ENCODE peak calls at places on chromosomes 16 and 17, in seven cellular contexts. One of them, this sample, is unnamed.

GRCh38 chr16:31200821-31201510 is 1.6 kb downstream of the PYCARD start:
- DNase-seq in A549: peak
- DNase-seq in BJ: no peak
- DNase-seq in amygdala: no peak
- DNase-seq in heart right ventricle: no peak
- DNase-seq in stimulated activated CD4-positive, alpha-beta T cell treated with anti-CD3 and anti-CD28 coated beads, Interleukin-15, amount 100 ng/mL, for 24 hours: peak
- DNase-seq in astrocyte: no peak
- DNase-seq in this sample: no peak

GRCh38 chr17:58591455-58591854 is 77.0 kb upstream of the MTMR4 start:
- DNase-seq in amygdala: no peak
- DNase-seq in A549: no peak
- DNase-seq in astrocyte: no peak
- DNase-seq in heart right ventricle: no peak
- DNase-seq in BJ: no peak
- DNase-seq in stimulated activated CD4-positive, alpha-beta T cell treated with anti-CD3 and anti-CD28 coated beads, Interleukin-15, amount 100 ng/mL, for 24 hours: no peak
- DNase-seq in this sample: no peak

GRCh38 chr16:68374961-68375660 is 64.3 kb downstream of the PRMT7 start:
- DNase-seq in stimulated activated CD4-positive, alpha-beta T cell treated with anti-CD3 and anti-CD28 coated beads, Interleukin-15, amount 100 ng/mL, for 24 hours: no peak
- DNase-seq in amygdala: no peak
- DNase-seq in astrocyte: no peak
- DNase-seq in A549: peak
- DNase-seq in heart right ventricle: no peak
- DNase-seq in BJ: no peak
- DNase-seq in this sample: no peak

GRCh38 chr16:19766988-19767387 is 48.9 kb downstream of the IQCK start:
- DNase-seq in stimulated activated CD4-positive, alpha-beta T cell treated with anti-CD3 and anti-CD28 coated beads, Interleukin-15, amount 100 ng/mL, for 24 hours: no peak
- DNase-seq in BJ: no peak
- DNase-seq in A549: no peak
- DNase-seq in astrocyte: no peak
- DNase-seq in heart right ventricle: no peak
- DNase-seq in amygdala: no peak
- DNase-seq in this sample: no peak

GRCh38 chr16:84065536-84066132 is 23.0 kb upstream of the SLC38A8 start:
- DNase-seq in astrocyte: peak
- DNase-seq in stimulated activated CD4-positive, alpha-beta T cell treated with anti-CD3 and anti-CD28 coated beads, Interleukin-15, amount 100 ng/mL, for 24 hours: peak
- DNase-seq in amygdala: peak
- DNase-seq in heart right ventricle: no peak
- DNase-seq in A549: peak
- DNase-seq in BJ: no peak
- DNase-seq in this sample: peak

GRCh38 chr17:21127508-21128077 is 829 bp downstream of the DHRS7B start:
- DNase-seq in astrocyte: no peak
- DNase-seq in heart right ventricle: no peak
- DNase-seq in A549: no peak
- DNase-seq in amygdala: no peak
- DNase-seq in stimulated activated CD4-positive, alpha-beta T cell treated with anti-CD3 and anti-CD28 coated beads, Interleukin-15, amount 100 ng/mL, for 24 hours: no peak
- DNase-seq in BJ: no peak
- DNase-seq in this sample: no peak

GRCh38 chr17:81803728-81804558 is at the start of gene GCGR:
- DNase-seq in astrocyte: no peak
- DNase-seq in amygdala: no peak
- DNase-seq in BJ: no peak
- DNase-seq in heart right ventricle: no peak
- DNase-seq in stimulated activated CD4-positive, alpha-beta T cell treated with anti-CD3 and anti-CD28 coated beads, Interleukin-15, amount 100 ng/mL, for 24 hours: no peak
- DNase-seq in A549: no peak
- DNase-seq in this sample: no peak

GRCh38 chr16:73616186-73616585 is 568.3 kb upstream of the ZFHX3 start:
- DNase-seq in stimulated activated CD4-positive, alpha-beta T cell treated with anti-CD3 and anti-CD28 coated beads, Interleukin-15, amount 100 ng/mL, for 24 hours: no peak
- DNase-seq in A549: peak
- DNase-seq in heart right ventricle: no peak
- DNase-seq in amygdala: no peak
- DNase-seq in BJ: no peak
- DNase-seq in astrocyte: no peak
- DNase-seq in this sample: no peak

GRCh38 chr16:2751577-2752034 is 832 bp upstream of the SRRM2 start:
- DNase-seq in amygdala: no peak
- DNase-seq in astrocyte: no peak
- DNase-seq in BJ: no peak
- DNase-seq in A549: no peak
- DNase-seq in heart right ventricle: no peak
- DNase-seq in stimulated activated CD4-positive, alpha-beta T cell treated with anti-CD3 and anti-CD28 coated beads, Interleukin-15, amount 100 ng/mL, for 24 hours: no peak
- DNase-seq in this sample: no peak

GRCh38 chr16:11586856-11587642 is at the start of gene LITAF:
- DNase-seq in amygdala: peak
- DNase-seq in heart right ventricle: peak
- DNase-seq in astrocyte: no peak
- DNase-seq in stimulated activated CD4-positive, alpha-beta T cell treated with anti-CD3 and anti-CD28 coated beads, Interleukin-15, amount 100 ng/mL, for 24 hours: peak
- DNase-seq in A549: peak
- DNase-seq in BJ: no peak
- DNase-seq in this sample: no peak

GRCh38 chr16:5108505-5109158 is 11.0 kb upstream of the EEF2KMT start:
- DNase-seq in astrocyte: no peak
- DNase-seq in stimulated activated CD4-positive, alpha-beta T cell treated with anti-CD3 and anti-CD28 coated beads, Interleukin-15, amount 100 ng/mL, for 24 hours: no peak
- DNase-seq in BJ: no peak
- DNase-seq in amygdala: no peak
- DNase-seq in heart right ventricle: no peak
- DNase-seq in A549: no peak
- DNase-seq in this sample: no peak